ENCODE peak calls at places on chromosome 17, in seven cellular contexts. One of them, this sample, is unnamed. For H3K4me1, the result is how much of the 10 kb centered on the place peaks cover.

GRCh38 chr17:56795510-56795909 is 38.2 kb downstream of the C17orf67 start:
- ATAC-seq in K562: no peak
- ATAC-seq in GM12878: no peak
- ATAC-seq in HepG2: no peak
- ATAC-seq in Panc1: no peak
- ATAC-seq in HCT116: no peak
- ATAC-seq in upper lobe of left lung: no peak
- ATAC-seq in this sample: no peak

GRCh38 chr17:41415833-41416335 is 8.5 kb downstream of the KRT37 start:
- ATAC-seq in HCT116: no peak
- ATAC-seq in HepG2: peak
- ATAC-seq in upper lobe of left lung: peak
- ATAC-seq in Panc1: peak
- ATAC-seq in K562: no peak
- ATAC-seq in GM12878: no peak
- ATAC-seq in this sample: peak

GRCh38 chr17:19242323-19242722 is 5.2 kb downstream of the EPN2 start:
- ATAC-seq in HCT116: peak
- ATAC-seq in GM12878: no peak
- ATAC-seq in upper lobe of left lung: no peak
- ATAC-seq in Panc1: no peak
- ATAC-seq in K562: no peak
- ATAC-seq in HepG2: no peak
- ATAC-seq in this sample: no peak

GRCh38 chr17:7889166-7889584 is 586 bp downstream of the CHD3 start:
- ATAC-seq in HCT116: peak
- ATAC-seq in GM12878: no peak
- ATAC-seq in Panc1: peak
- ATAC-seq in HepG2: peak
- ATAC-seq in upper lobe of left lung: peak
- ATAC-seq in K562: no peak
- ATAC-seq in this sample: peak

GRCh38 chr17:46157443-46158107 is 35.7 kb downstream of the KANSL1 start:
- ATAC-seq in Panc1: no peak
- ATAC-seq in K562: no peak
- ATAC-seq in upper lobe of left lung: peak
- ATAC-seq in HepG2: no peak
- ATAC-seq in GM12878: no peak
- ATAC-seq in HCT116: no peak
- ATAC-seq in this sample: peak

GRCh38 chr17:17021194-17021863 is 20.9 kb upstream of the MPRIP start:
- ATAC-seq in Panc1: peak
- ATAC-seq in GM12878: no peak
- ATAC-seq in HCT116: peak
- ATAC-seq in upper lobe of left lung: peak
- ATAC-seq in K562: peak
- ATAC-seq in HepG2: peak
- ATAC-seq in this sample: peak

GRCh38 chr17:80650751-80651173 is 106.1 kb downstream of the RPTOR start:
- ATAC-seq in HCT116: no peak
- ATAC-seq in Panc1: no peak
- ATAC-seq in K562: no peak
- ATAC-seq in GM12878: no peak
- ATAC-seq in HepG2: no peak
- ATAC-seq in upper lobe of left lung: no peak
- ATAC-seq in this sample: no peak

GRCh38 chr17:15261063-15261817 is 3.9 kb downstream of the PMP22 start:
- ATAC-seq in GM12878: no peak
- ATAC-seq in HCT116: peak
- ATAC-seq in HepG2: peak
- ATAC-seq in Panc1: peak
- ATAC-seq in K562: peak
- ATAC-seq in upper lobe of left lung: peak
- ATAC-seq in this sample: peak

GRCh38 chr17:18933102-18934058 is 18.6 kb upstream of the SLC5A10 start:
- ATAC-seq in upper lobe of left lung: no peak
- ATAC-seq in HCT116: peak
- ATAC-seq in HepG2: peak
- ATAC-seq in GM12878: peak
- ATAC-seq in K562: no peak
- ATAC-seq in Panc1: no peak
- ATAC-seq in this sample: no peak

GRCh38 chr17:17226451-17227265 is 10.3 kb downstream of the FLCN start:
- ATAC-seq in Panc1: no peak
- ATAC-seq in HCT116: no peak
- ATAC-seq in K562: no peak
- ATAC-seq in upper lobe of left lung: no peak
- ATAC-seq in HepG2: no peak
- ATAC-seq in GM12878: no peak
- ATAC-seq in this sample: no peak

GRCh38 chr17:56681561-56682266 is 88.2 kb downstream of the NOG start:
- ATAC-seq in upper lobe of left lung: peak
- ATAC-seq in HepG2: no peak
- ATAC-seq in Panc1: no peak
- ATAC-seq in GM12878: peak
- ATAC-seq in HCT116: peak
- ATAC-seq in K562: peak
- ATAC-seq in this sample: no peak

GRCh38 chr17:41976142-41976768 is 9.7 kb downstream of the CNP start:
- ATAC-seq in Panc1: no peak
- ATAC-seq in K562: no peak
- ATAC-seq in upper lobe of left lung: peak
- ATAC-seq in HCT116: no peak
- ATAC-seq in GM12878: peak
- ATAC-seq in HepG2: peak
- ATAC-seq in this sample: peak

GRCh38 chr17:29958947-29959657 is 17.7 kb downstream of the EFCAB5 start:
- ATAC-seq in GM12878: no peak
- ATAC-seq in Panc1: peak
- ATAC-seq in HCT116: no peak
- ATAC-seq in HepG2: no peak
- ATAC-seq in upper lobe of left lung: no peak
- ATAC-seq in K562: no peak
- ATAC-seq in this sample: no peak

GRCh38 chr17:66945451-66945850 is 19.1 kb upstream of the CACNG4 start:
- ATAC-seq in upper lobe of left lung: no peak
- ATAC-seq in GM12878: no peak
- ATAC-seq in HCT116: no peak
- ATAC-seq in Panc1: peak
- ATAC-seq in K562: no peak
- ATAC-seq in HepG2: no peak
- ATAC-seq in this sample: no peak

GRCh38 chr17:80682372-80682771 is 137.7 kb downstream of the RPTOR start:
- ATAC-seq in Panc1: no peak
- ATAC-seq in upper lobe of left lung: no peak
- ATAC-seq in HepG2: no peak
- ATAC-seq in GM12878: no peak
- ATAC-seq in HCT116: peak
- ATAC-seq in K562: no peak
- ATAC-seq in this sample: no peak

DNA sequence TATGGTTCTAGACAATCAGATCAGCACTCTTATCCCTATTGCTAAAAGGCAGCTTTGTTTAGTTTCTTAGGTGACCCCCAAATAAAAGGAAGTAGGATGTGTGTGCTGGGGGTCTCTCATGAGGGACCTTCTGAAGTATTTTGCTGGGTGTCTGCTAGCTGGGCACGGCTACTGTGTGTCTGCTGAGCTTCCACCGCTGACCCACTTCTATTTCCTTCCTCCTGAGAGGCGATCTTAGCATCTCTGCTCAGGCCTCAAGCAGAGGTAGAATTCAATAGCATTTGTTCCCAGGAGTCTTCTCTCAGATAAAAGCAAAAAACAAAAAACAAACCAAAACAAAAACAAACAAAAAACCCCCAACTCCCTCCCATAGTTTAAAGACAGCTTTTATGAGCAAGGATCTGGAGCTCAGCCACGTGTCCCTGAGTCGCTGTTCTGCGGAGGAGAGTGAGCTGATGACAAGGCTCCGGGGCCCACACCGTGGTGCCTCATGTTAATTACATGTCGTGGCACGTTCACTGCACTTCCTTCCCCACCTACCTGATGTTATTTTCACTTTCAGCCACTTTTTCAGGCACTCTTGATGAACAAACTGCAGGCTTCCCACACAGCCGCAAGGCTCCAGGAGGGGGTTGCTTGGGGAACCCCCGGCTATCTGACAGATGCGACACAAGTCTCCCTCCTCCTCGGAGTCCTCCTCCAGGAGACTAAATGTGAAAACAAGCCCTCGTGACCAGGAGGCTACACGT is 83.5 kb downstream of the MARCHF10 start:
- ATAC-seq in Panc1: peak
- ATAC-seq in K562: peak
- ATAC-seq in HCT116: no peak
- ATAC-seq in HepG2: no peak
- ATAC-seq in upper lobe of left lung: peak
- ATAC-seq in GM12878: peak
- ATAC-seq in this sample: no peak
- H3K27ac ChIP-seq in Panc1: no peak
- H3K27ac ChIP-seq in K562: no peak
- H3K27ac ChIP-seq in HCT116: no peak
- H3K27ac ChIP-seq in HepG2: no peak
- H3K27ac ChIP-seq in upper lobe of left lung: no peak
- H3K27ac ChIP-seq in GM12878: peak
- H3K27ac ChIP-seq in this sample: no peak

GRCh38 chr17:1391577-1391976 is 8.4 kb downstream of the YWHAE start:
- ATAC-seq in GM12878: no peak
- ATAC-seq in HCT116: no peak
- ATAC-seq in Panc1: no peak
- ATAC-seq in HepG2: no peak
- ATAC-seq in upper lobe of left lung: no peak
- ATAC-seq in K562: no peak
- ATAC-seq in this sample: no peak

GRCh38 chr17:1386265-1386664 is 13.8 kb downstream of the YWHAE start:
- ATAC-seq in K562: no peak
- ATAC-seq in HCT116: no peak
- ATAC-seq in Panc1: no peak
- ATAC-seq in upper lobe of left lung: no peak
- ATAC-seq in GM12878: peak
- ATAC-seq in HepG2: no peak
- ATAC-seq in this sample: no peak

GRCh38 chr17:1384881-1385280 is 15.1 kb downstream of the YWHAE start:
- ATAC-seq in upper lobe of left lung: peak
- ATAC-seq in GM12878: no peak
- ATAC-seq in HepG2: no peak
- ATAC-seq in Panc1: no peak
- ATAC-seq in HCT116: no peak
- ATAC-seq in K562: no peak
- ATAC-seq in this sample: no peak

DNA sequence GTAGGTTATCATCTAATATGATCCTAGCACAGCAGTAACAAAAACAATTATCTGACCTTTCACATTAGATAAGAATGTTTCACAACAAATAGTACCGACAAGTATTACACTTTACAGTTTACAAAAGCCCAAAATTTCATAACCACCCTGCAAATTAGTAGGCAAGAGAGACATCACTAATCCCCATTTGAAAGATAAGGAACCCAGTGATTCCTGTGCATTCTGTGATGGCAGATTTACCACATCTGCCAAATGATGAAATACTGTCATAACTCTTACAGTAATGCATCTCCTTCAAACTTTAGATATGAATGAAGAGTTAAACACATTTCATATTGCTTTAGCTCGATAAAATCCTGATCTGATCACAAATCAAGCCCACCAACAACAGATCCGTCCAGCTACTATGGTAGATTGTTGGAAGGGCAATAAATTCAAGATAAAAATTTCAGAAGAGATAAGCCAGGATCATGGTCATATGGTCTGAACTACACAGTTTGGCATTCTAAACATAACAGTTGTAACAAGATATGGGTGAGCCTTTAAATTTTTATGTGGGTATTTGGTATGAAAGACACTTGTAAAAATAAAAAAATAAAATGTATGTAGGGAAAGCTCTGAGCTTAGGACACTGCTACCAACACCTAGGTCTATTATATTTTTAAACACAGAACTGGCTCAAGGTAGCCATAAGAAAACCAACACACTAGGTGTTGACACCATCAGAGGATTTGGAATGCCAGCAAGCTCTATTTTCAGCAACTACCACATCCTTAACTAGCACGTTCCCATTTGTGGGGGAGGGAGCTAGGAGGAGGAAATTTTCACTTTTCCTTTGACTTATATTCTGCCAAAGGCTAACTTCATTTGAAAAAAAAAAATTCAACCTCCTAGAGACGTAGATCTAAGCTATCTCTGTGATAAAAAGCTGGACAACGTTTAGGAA is 9.3 kb downstream of the YWHAE start:
- ATAC-seq in Panc1: no peak
- ATAC-seq in HepG2: no peak
- ATAC-seq in K562: peak
- ATAC-seq in upper lobe of left lung: no peak
- ATAC-seq in GM12878: no peak
- ATAC-seq in HCT116: no peak
- ATAC-seq in this sample: no peak
- TF ChIP-seq POLR2AphosphoS5 in Panc1: no peak
- TF ChIP-seq POLR2AphosphoS5 in HepG2: no peak
- TF ChIP-seq POLR2AphosphoS5 in K562: no peak
- TF ChIP-seq POLR2AphosphoS5 in upper lobe of left lung: no peak
- TF ChIP-seq POLR2AphosphoS5 in GM12878: no peak
- TF ChIP-seq POLR2AphosphoS5 in HCT116: no peak
- TF ChIP-seq POLR2AphosphoS5 in this sample: peak

GRCh38 chr17:36074365-36074764 is 10.3 kb downstream of the CCL18 start:
- ATAC-seq in HepG2: no peak
- ATAC-seq in GM12878: peak
- ATAC-seq in K562: no peak
- ATAC-seq in upper lobe of left lung: no peak
- ATAC-seq in HCT116: no peak
- ATAC-seq in Panc1: no peak
- ATAC-seq in this sample: no peak

GRCh38 chr17:36070427-36070826 is 6.4 kb downstream of the CCL18 start:
- ATAC-seq in upper lobe of left lung: no peak
- ATAC-seq in GM12878: no peak
- ATAC-seq in HepG2: no peak
- ATAC-seq in K562: no peak
- ATAC-seq in Panc1: no peak
- ATAC-seq in HCT116: no peak
- ATAC-seq in this sample: no peak

GRCh38 chr17:36068524-36068923 is 4.5 kb downstream of the CCL18 start:
- ATAC-seq in K562: no peak
- ATAC-seq in GM12878: no peak
- ATAC-seq in upper lobe of left lung: no peak
- ATAC-seq in HepG2: no peak
- ATAC-seq in HCT116: no peak
- ATAC-seq in Panc1: no peak
- ATAC-seq in this sample: no peak

GRCh38 chr17:36069131-36069530 is 5.1 kb downstream of the CCL18 start:
- ATAC-seq in K562: no peak
- ATAC-seq in HCT116: no peak
- ATAC-seq in HepG2: no peak
- ATAC-seq in Panc1: no peak
- ATAC-seq in upper lobe of left lung: no peak
- ATAC-seq in GM12878: no peak
- ATAC-seq in this sample: no peak

GRCh38 chr17:36072431-36073121 is 8.5 kb downstream of the CCL18 start:
- ATAC-seq in HepG2: peak
- ATAC-seq in GM12878: peak
- ATAC-seq in K562: peak
- ATAC-seq in HCT116: peak
- ATAC-seq in upper lobe of left lung: peak
- ATAC-seq in Panc1: peak
- ATAC-seq in this sample: no peak
- H3K4me1 ChIP-seq in HepG2: under half
- H3K4me1 ChIP-seq in GM12878: under half
- H3K4me1 ChIP-seq in K562: under half
- H3K4me1 ChIP-seq in HCT116: under half
- H3K4me1 ChIP-seq in upper lobe of left lung: under half
- H3K4me1 ChIP-seq in Panc1: under half
- H3K4me1 ChIP-seq in this sample: under half

GRCh38 chr17:72838068-72838467 is 254.4 kb downstream of the SLC39A11 start:
- ATAC-seq in HCT116: no peak
- ATAC-seq in HepG2: no peak
- ATAC-seq in GM12878: no peak
- ATAC-seq in upper lobe of left lung: no peak
- ATAC-seq in K562: no peak
- ATAC-seq in Panc1: no peak
- ATAC-seq in this sample: no peak
- H3K27ac ChIP-seq in HCT116: no peak
- H3K27ac ChIP-seq in HepG2: peak
- H3K27ac ChIP-seq in GM12878: no peak
- H3K27ac ChIP-seq in upper lobe of left lung: no peak
- H3K27ac ChIP-seq in K562: no peak
- H3K27ac ChIP-seq in Panc1: no peak
- H3K27ac ChIP-seq in this sample: no peak

This sample was measured in gastroesophageal sphincter.